ENCODE peak calls at places on chromosomes 11 and 22, in nine cellular contexts. One of them, this sample, is unnamed. For H3K4me1, the result is how much of the 10 kb centered on the place peaks cover.

GRCh38 chr11:75507571-75507970 is 18.2 kb downstream of the GDPD5 start:
- DNase-seq in lower lobe of right lung: no peak
- DNase-seq in cardiac muscle cell: no peak
- DNase-seq in PC-3: no peak
- DNase-seq in K562: no peak
- DNase-seq in heart right ventricle: no peak
- DNase-seq in A549: no peak
- DNase-seq in thoracic aorta: no peak
- DNase-seq in CD8-positive, alpha-beta T cell: no peak
- DNase-seq in this sample: no peak

GRCh38 chr22:37230673-37231405 is 13.2 kb downstream of the RAC2 start:
- DNase-seq in lower lobe of right lung: peak
- DNase-seq in cardiac muscle cell: no peak
- DNase-seq in PC-3: no peak
- DNase-seq in K562: no peak
- DNase-seq in heart right ventricle: no peak
- DNase-seq in A549: no peak
- DNase-seq in thoracic aorta: no peak
- DNase-seq in CD8-positive, alpha-beta T cell: peak
- DNase-seq in this sample: no peak

GRCh38 chr22:19799322-19800190 is 39.0 kb downstream of the TBX1 start:
- DNase-seq in lower lobe of right lung: peak
- DNase-seq in cardiac muscle cell: no peak
- DNase-seq in PC-3: no peak
- DNase-seq in K562: no peak
- DNase-seq in heart right ventricle: peak
- DNase-seq in A549: no peak
- DNase-seq in thoracic aorta: peak
- DNase-seq in CD8-positive, alpha-beta T cell: no peak
- DNase-seq in this sample: peak

GRCh38 chr22:19916941-19917340 is 24.6 kb upstream of the COMT start:
- DNase-seq in lower lobe of right lung: no peak
- DNase-seq in cardiac muscle cell: no peak
- DNase-seq in PC-3: no peak
- DNase-seq in K562: no peak
- DNase-seq in heart right ventricle: no peak
- DNase-seq in A549: no peak
- DNase-seq in thoracic aorta: no peak
- DNase-seq in CD8-positive, alpha-beta T cell: no peak
- DNase-seq in this sample: no peak

GRCh38 chr22:28938286-28938833 is 55.0 kb downstream of the ZNRF3 start:
- DNase-seq in lower lobe of right lung: no peak
- DNase-seq in cardiac muscle cell: no peak
- DNase-seq in PC-3: no peak
- DNase-seq in K562: no peak
- DNase-seq in heart right ventricle: no peak
- DNase-seq in A549: no peak
- DNase-seq in thoracic aorta: no peak
- DNase-seq in CD8-positive, alpha-beta T cell: no peak
- DNase-seq in this sample: no peak

GRCh38 chr11:13963169-13963948 is 836 bp downstream of the SPON1 start:
- DNase-seq in lower lobe of right lung: peak
- DNase-seq in cardiac muscle cell: peak
- DNase-seq in PC-3: no peak
- DNase-seq in K562: no peak
- DNase-seq in heart right ventricle: no peak
- DNase-seq in A549: no peak
- DNase-seq in thoracic aorta: no peak
- DNase-seq in CD8-positive, alpha-beta T cell: peak
- DNase-seq in this sample: no peak

GRCh38 chr11:76415073-76415472 is 29.7 kb upstream of the EMSY start:
- DNase-seq in lower lobe of right lung: no peak
- DNase-seq in cardiac muscle cell: no peak
- DNase-seq in PC-3: no peak
- DNase-seq in K562: no peak
- DNase-seq in heart right ventricle: no peak
- DNase-seq in A549: peak
- DNase-seq in thoracic aorta: no peak
- DNase-seq in CD8-positive, alpha-beta T cell: no peak
- DNase-seq in this sample: no peak

GRCh38 chr11:116601734-116602636 is 170.8 kb downstream of the BUD13 start:
- DNase-seq in lower lobe of right lung: no peak
- DNase-seq in cardiac muscle cell: no peak
- DNase-seq in PC-3: no peak
- DNase-seq in K562: no peak
- DNase-seq in heart right ventricle: no peak
- DNase-seq in A549: no peak
- DNase-seq in thoracic aorta: no peak
- DNase-seq in CD8-positive, alpha-beta T cell: no peak
- DNase-seq in this sample: no peak

GRCh38 chr22:40534379-40535188 is 101.9 kb downstream of the MRTFA start:
- DNase-seq in lower lobe of right lung: no peak
- DNase-seq in cardiac muscle cell: no peak
- DNase-seq in PC-3: peak
- DNase-seq in K562: no peak
- DNase-seq in heart right ventricle: no peak
- DNase-seq in A549: no peak
- DNase-seq in thoracic aorta: no peak
- DNase-seq in CD8-positive, alpha-beta T cell: no peak
- DNase-seq in this sample: no peak

GRCh38 chr11:85096939-85097338 is 530.2 kb downstream of the DLG2 start:
- DNase-seq in lower lobe of right lung: no peak
- DNase-seq in cardiac muscle cell: no peak
- DNase-seq in PC-3: no peak
- DNase-seq in K562: no peak
- DNase-seq in heart right ventricle: no peak
- DNase-seq in A549: no peak
- DNase-seq in thoracic aorta: no peak
- DNase-seq in CD8-positive, alpha-beta T cell: no peak
- DNase-seq in this sample: no peak

GRCh38 chr11:112241486-112241885 is 15.3 kb downstream of the PTS start:
- DNase-seq in lower lobe of right lung: no peak
- DNase-seq in cardiac muscle cell: no peak
- DNase-seq in PC-3: peak
- DNase-seq in K562: no peak
- DNase-seq in heart right ventricle: no peak
- DNase-seq in A549: no peak
- DNase-seq in thoracic aorta: no peak
- DNase-seq in CD8-positive, alpha-beta T cell: no peak
- DNase-seq in this sample: no peak

GRCh38 chr11:72712168-72712721 is 38.0 kb upstream of the PDE2A start:
- DNase-seq in lower lobe of right lung: peak
- DNase-seq in cardiac muscle cell: no peak
- DNase-seq in PC-3: no peak
- DNase-seq in K562: no peak
- DNase-seq in heart right ventricle: peak
- DNase-seq in A549: no peak
- DNase-seq in thoracic aorta: no peak
- DNase-seq in CD8-positive, alpha-beta T cell: no peak
- DNase-seq in this sample: peak

GRCh38 chr11:68411501-68411991 is 49.0 kb upstream of the PPP6R3 start:
- DNase-seq in lower lobe of right lung: peak
- DNase-seq in cardiac muscle cell: no peak
- DNase-seq in PC-3: no peak
- DNase-seq in K562: no peak
- DNase-seq in heart right ventricle: no peak
- DNase-seq in A549: no peak
- DNase-seq in thoracic aorta: no peak
- DNase-seq in CD8-positive, alpha-beta T cell: no peak
- DNase-seq in this sample: no peak

GRCh38 chr11:131392528-131393255 is 22.3 kb downstream of the NTM start:
- DNase-seq in lower lobe of right lung: no peak
- DNase-seq in cardiac muscle cell: peak
- DNase-seq in PC-3: peak
- DNase-seq in K562: no peak
- DNase-seq in heart right ventricle: no peak
- DNase-seq in A549: peak
- DNase-seq in thoracic aorta: no peak
- DNase-seq in CD8-positive, alpha-beta T cell: no peak
- DNase-seq in this sample: no peak

GRCh38 chr22:35517207-35517606 is 23.4 kb upstream of the RASD2 start:
- DNase-seq in lower lobe of right lung: no peak
- DNase-seq in cardiac muscle cell: no peak
- DNase-seq in PC-3: no peak
- DNase-seq in K562: no peak
- DNase-seq in heart right ventricle: no peak
- DNase-seq in A549: no peak
- DNase-seq in thoracic aorta: no peak
- DNase-seq in CD8-positive, alpha-beta T cell: no peak
- DNase-seq in this sample: no peak

GRCh38 chr22:35517769-35518530 is 22.7 kb upstream of the RASD2 start:
- DNase-seq in lower lobe of right lung: no peak
- DNase-seq in cardiac muscle cell: no peak
- DNase-seq in PC-3: peak
- DNase-seq in K562: no peak
- DNase-seq in heart right ventricle: no peak
- DNase-seq in A549: peak
- DNase-seq in thoracic aorta: no peak
- DNase-seq in CD8-positive, alpha-beta T cell: no peak
- DNase-seq in this sample: no peak

GRCh38 chr22:35518781-35519180 is 21.9 kb upstream of the RASD2 start:
- DNase-seq in lower lobe of right lung: no peak
- DNase-seq in cardiac muscle cell: no peak
- DNase-seq in PC-3: no peak
- DNase-seq in K562: no peak
- DNase-seq in heart right ventricle: no peak
- DNase-seq in A549: no peak
- DNase-seq in thoracic aorta: no peak
- DNase-seq in CD8-positive, alpha-beta T cell: no peak
- DNase-seq in this sample: no peak

GRCh38 chr22:35514366-35514765 is 26.3 kb upstream of the RASD2 start:
- DNase-seq in lower lobe of right lung: no peak
- DNase-seq in cardiac muscle cell: no peak
- DNase-seq in PC-3: no peak
- DNase-seq in K562: no peak
- DNase-seq in heart right ventricle: no peak
- DNase-seq in A549: no peak
- DNase-seq in thoracic aorta: no peak
- DNase-seq in CD8-positive, alpha-beta T cell: no peak
- DNase-seq in this sample: no peak

DNA sequence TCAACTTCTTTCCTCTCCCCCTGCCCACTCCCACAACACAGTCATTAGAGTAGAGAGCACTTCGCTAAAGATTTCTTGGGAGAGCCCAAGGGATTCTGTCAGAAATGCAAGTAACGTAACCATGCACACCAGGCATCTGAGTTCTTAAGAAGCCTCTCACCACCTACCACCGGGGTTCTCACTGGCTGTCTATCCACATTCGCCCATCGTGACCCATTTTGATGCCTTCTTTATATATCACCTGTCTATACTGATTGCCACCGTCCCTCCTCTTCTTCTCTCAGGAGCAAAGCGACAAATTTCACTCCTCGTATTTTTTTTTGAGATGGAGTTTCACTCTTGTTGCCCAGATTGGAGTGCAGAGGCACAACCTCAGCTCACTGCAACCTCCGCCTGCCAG is 23.9 kb upstream of the RASD2 start:
- DNase-seq in lower lobe of right lung: no peak
- DNase-seq in cardiac muscle cell: no peak
- DNase-seq in PC-3: no peak
- DNase-seq in K562: no peak
- DNase-seq in heart right ventricle: no peak
- DNase-seq in A549: no peak
- DNase-seq in thoracic aorta: no peak
- DNase-seq in CD8-positive, alpha-beta T cell: no peak
- DNase-seq in this sample: no peak
- H3K4me1 ChIP-seq in lower lobe of right lung: under half
- H3K4me1 ChIP-seq in cardiac muscle cell: under half
- H3K4me1 ChIP-seq in PC-3: under half
- H3K4me1 ChIP-seq in K562: under half
- H3K4me1 ChIP-seq in heart right ventricle: under half
- H3K4me1 ChIP-seq in A549: under half
- H3K4me1 ChIP-seq in thoracic aorta: under half
- H3K4me1 ChIP-seq in CD8-positive, alpha-beta T cell: under half
- H3K4me1 ChIP-seq in this sample: under half

GRCh38 chr11:121929581-121929980 is 186.4 kb downstream of the BLID start:
- DNase-seq in lower lobe of right lung: no peak
- DNase-seq in cardiac muscle cell: peak
- DNase-seq in PC-3: peak
- DNase-seq in K562: no peak
- DNase-seq in heart right ventricle: peak
- DNase-seq in A549: no peak
- DNase-seq in thoracic aorta: no peak
- DNase-seq in CD8-positive, alpha-beta T cell: no peak
- DNase-seq in this sample: no peak
- H3K4me3 ChIP-seq in lower lobe of right lung: peak
- H3K4me3 ChIP-seq in cardiac muscle cell: peak
- H3K4me3 ChIP-seq in PC-3: peak
- H3K4me3 ChIP-seq in K562: no peak
- H3K4me3 ChIP-seq in heart right ventricle: peak
- H3K4me3 ChIP-seq in A549: no peak
- H3K4me3 ChIP-seq in thoracic aorta: peak
- H3K4me3 ChIP-seq in CD8-positive, alpha-beta T cell: no peak
- H3K4me3 ChIP-seq in this sample: no peak

GRCh38 chr11:95257596-95257995 is 26.6 kb upstream of the SESN3 start:
- DNase-seq in lower lobe of right lung: no peak
- DNase-seq in cardiac muscle cell: no peak
- DNase-seq in PC-3: no peak
- DNase-seq in K562: no peak
- DNase-seq in heart right ventricle: no peak
- DNase-seq in A549: no peak
- DNase-seq in thoracic aorta: no peak
- DNase-seq in CD8-positive, alpha-beta T cell: no peak
- DNase-seq in this sample: no peak
- H3K4me1 ChIP-seq in lower lobe of right lung: under half
- H3K4me1 ChIP-seq in cardiac muscle cell: under half
- H3K4me1 ChIP-seq in PC-3: under half
- H3K4me1 ChIP-seq in K562: under half
- H3K4me1 ChIP-seq in heart right ventricle: under half
- H3K4me1 ChIP-seq in A549: under half
- H3K4me1 ChIP-seq in thoracic aorta: under half
- H3K4me1 ChIP-seq in CD8-positive, alpha-beta T cell: under half
- H3K4me1 ChIP-seq in this sample: under half

DNA sequence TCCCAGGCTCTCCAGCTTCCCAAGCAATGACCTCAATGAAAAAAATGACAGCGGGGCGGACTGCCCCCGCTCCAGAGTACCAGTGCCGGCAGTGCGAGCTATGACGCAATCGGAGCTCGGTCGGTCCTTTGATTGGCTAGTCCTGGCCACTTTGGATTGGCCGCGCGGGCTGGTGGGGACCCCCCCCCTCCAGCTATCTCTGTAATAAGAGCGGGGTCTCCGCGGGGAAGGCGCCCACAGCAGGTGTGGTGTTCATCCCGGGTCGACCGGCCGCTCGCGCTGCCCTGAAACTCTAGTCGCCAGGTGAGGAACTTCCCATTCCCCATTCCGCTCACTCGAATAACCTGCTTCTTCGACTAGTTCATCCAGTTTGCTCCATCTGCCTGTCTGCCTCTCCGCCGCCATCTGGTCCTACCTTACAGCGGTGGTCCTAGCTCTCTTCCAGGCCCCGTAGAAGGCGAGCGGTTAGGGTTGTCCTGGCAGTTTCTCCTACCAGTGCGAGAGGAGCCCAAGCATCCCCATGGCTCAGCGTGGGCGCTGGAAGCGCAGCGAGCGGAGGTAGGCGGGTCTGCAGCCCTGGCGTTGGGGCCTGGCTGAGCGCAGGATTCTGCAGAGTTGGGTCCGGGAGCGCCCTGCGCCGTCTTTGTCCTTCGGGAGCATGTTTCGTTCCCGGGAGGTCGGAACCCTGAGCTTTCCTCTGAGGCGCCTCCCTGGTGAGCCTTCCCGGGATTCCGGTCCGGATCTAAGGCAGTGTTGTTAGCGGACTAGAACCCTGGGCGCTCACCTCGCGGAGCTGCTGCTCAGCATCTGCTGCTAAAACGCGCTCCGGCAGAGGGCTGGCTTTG is at the start of gene CALCB:
- DNase-seq in lower lobe of right lung: peak
- DNase-seq in cardiac muscle cell: peak
- DNase-seq in PC-3: no peak
- DNase-seq in K562: no peak
- DNase-seq in heart right ventricle: no peak
- DNase-seq in A549: peak
- DNase-seq in thoracic aorta: no peak
- DNase-seq in CD8-positive, alpha-beta T cell: no peak
- DNase-seq in this sample: no peak
- H3K4me3 ChIP-seq in lower lobe of right lung: peak
- H3K4me3 ChIP-seq in cardiac muscle cell: peak
- H3K4me3 ChIP-seq in PC-3: no peak
- H3K4me3 ChIP-seq in K562: no peak
- H3K4me3 ChIP-seq in heart right ventricle: peak
- H3K4me3 ChIP-seq in A549: peak
- H3K4me3 ChIP-seq in thoracic aorta: peak
- H3K4me3 ChIP-seq in CD8-positive, alpha-beta T cell: peak
- H3K4me3 ChIP-seq in this sample: peak

This sample was measured in RWPE2.